ENCODE peak calls at places on chromosomes 3 and 15, in ten cellular contexts. Z is IMR-90, V is HCT116, B is sigmoid colon, Q is fibroblast of lung, W is adrenal gland, F is cardiac muscle cell, T is astrocyte, I is left lung, N is MM.1S. E is an unnamed sample.

GRCh38 chr3:114144909-114145688 is 33.8 kb downstream of the DRD3 start:
- DNase-seq in Q (peak; percentile 90), W (peak; percentile 79), I (peak; percentile 38), B (no peak), V (no peak), T (peak; percentile 98), F (peak; percentile 95), Z (peak; percentile 94), N (no peak), E (peak; percentile 78)

GRCh38 chr15:69304176-69304533 is 5.4 kb downstream of the PAQR5 start:
- DNase-seq in Z (peak; percentile 92), B (no peak), W (peak; percentile 86), F (peak; percentile 86), Q (peak; percentile 88), N (no peak), I (no peak), T (peak; percentile 73), V (peak; percentile 35), E (peak; percentile 26)

GRCh38 chr15:68311859-68312557 is 34.5 kb downstream of the FEM1B start:
- DNase-seq in B (no peak), T (no peak), I (no peak), Z (no peak), N (no peak), Q (no peak), F (no peak), W (peak; percentile 1), V (no peak), E (no peak)

GRCh38 chr3:175479800-175480199 is 620.7 kb downstream of the NAALADL2 start:
- DNase-seq in I (no peak), B (no peak), V (no peak), Z (no peak), Q (no peak), W (no peak), N (no peak), T (no peak), F (no peak), E (no peak)

GRCh38 chr15:58469432-58470353 is 37.9 kb downstream of the LIPC start:
- DNase-seq in F (peak; percentile 98), I (peak; percentile 49), B (no peak), T (peak; percentile 99), Q (peak; percentile 93), N (no peak), W (peak; percentile 57), V (peak; percentile 69), Z (peak; percentile 97), E (peak; percentile 93)

GRCh38 chr3:197367081-197367780 is 68.8 kb upstream of the DLG1 start:
- DNase-seq in F (peak; percentile 71), Z (peak; percentile 82), I (peak; percentile 91), Q (peak; percentile 49), B (peak; percentile 67), V (no peak), N (no peak), T (peak; percentile 96), W (peak; percentile 54), E (no peak)

GRCh38 chr15:63015618-63016017 is 26.9 kb upstream of the TPM1 start:
- DNase-seq in V (no peak), I (peak; percentile 37), T (peak; percentile 76), N (no peak), B (peak; percentile 75), Z (peak; percentile 80), F (peak; percentile 66), W (peak; percentile 71), Q (peak; percentile 80), E (no peak)

GRCh38 chr3:101521251-101521701 is 8.3 kb upstream of the SENP7 start:
- DNase-seq in N (no peak), V (no peak), B (no peak), W (no peak), I (no peak), F (no peak), T (no peak), Z (no peak), Q (no peak), E (no peak)

DNA sequence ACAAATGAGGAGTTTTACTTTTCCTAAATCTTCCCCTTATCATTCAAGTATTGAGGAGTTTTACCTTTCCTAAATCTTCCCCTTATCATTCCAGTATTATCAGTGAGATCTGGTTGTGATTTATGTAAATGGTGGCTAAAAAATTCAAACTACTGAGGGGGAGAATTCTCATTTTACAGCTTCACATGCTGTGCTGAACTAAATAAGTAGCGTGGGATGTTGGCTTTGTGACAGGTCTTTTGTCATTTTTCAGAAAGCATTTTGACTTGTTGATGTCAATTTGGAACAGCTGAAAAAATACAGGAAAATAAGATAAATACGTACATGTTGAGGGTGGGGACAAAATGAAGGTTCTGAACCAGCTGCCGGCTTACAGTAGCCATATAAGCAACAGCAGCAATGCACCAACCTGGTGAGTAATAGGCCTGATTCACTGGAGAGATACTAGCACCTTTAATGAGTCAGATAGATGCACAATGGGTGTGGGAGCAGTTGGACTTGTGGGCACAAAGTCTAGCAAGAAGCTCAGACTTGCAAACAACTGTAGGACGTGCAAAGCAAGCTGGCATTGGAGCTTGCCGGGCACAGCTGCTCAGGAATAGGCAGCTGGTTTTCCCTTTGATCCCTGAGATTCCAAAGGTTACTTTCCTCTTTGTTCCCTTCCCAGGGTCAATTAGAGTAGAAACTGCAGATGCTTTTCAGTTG is 12.8 kb downstream of the B3GNT5 start:
- DNase-seq in T (peak; percentile 94), W (no peak), Q (peak; percentile 79), I (no peak), F (peak; percentile 66), N (no peak), V (peak; percentile 81), B (no peak), Z (peak; percentile 81), E (peak; percentile 9)
- H3K4me3 ChIP-seq in T (peak overlapping the region; percentile 24), W (no peak overlapping the region), Q (no peak overlapping the region), I (no peak overlapping the region), F (no peak overlapping the region), N (no peak overlapping the region), V (peak overlapping the region; percentile 11), B (no peak overlapping the region), Z (no peak overlapping the region), E (no peak overlapping the region)

GRCh38 chr15:67070150-67070549 is 4.7 kb downstream of the SMAD3 start:
- DNase-seq in N (no peak), Z (peak; percentile 45), I (no peak), W (no peak), Q (no peak), T (no peak), F (no peak), B (no peak), V (no peak), E (no peak)

GRCh38 chr15:67074886-67075229 is 9.5 kb downstream of the SMAD3 start:
- DNase-seq in Z (peak; percentile 24), V (no peak), B (no peak), I (no peak), T (no peak), F (no peak), N (no peak), Q (no peak), W (no peak), E (no peak)

GRCh38 chr15:67070892-67071664 is 5.7 kb downstream of the SMAD3 start:
- DNase-seq in T (no peak), Q (no peak), B (no peak), N (no peak), V (no peak), Z (peak; percentile 11), W (no peak), I (no peak), F (no peak), E (no peak)

GRCh38 chr15:67072951-67073350 is 7.5 kb downstream of the SMAD3 start:
- DNase-seq in F (peak; percentile 36), Q (no peak), T (no peak), W (no peak), Z (peak; percentile 37), B (no peak), N (no peak), V (no peak), I (no peak), E (no peak)

GRCh38 chr15:67072442-67072841 is 7.0 kb downstream of the SMAD3 start:
- DNase-seq in N (no peak), B (no peak), Q (no peak), W (no peak), V (no peak), F (no peak), Z (peak; percentile 33), I (no peak), T (no peak), E (no peak)
- H3K36me3 ChIP-seq in N (no peaks in the 10 kb centered on the region), B (no peaks in the 10 kb centered on the region), Q (peaks cover 16% of the 10 kb centered on the region), W (no peaks in the 10 kb centered on the region), V (no peaks in the 10 kb centered on the region), F (no peaks in the 10 kb centered on the region), Z (peaks cover 43% of the 10 kb centered on the region), I (no peaks in the 10 kb centered on the region), T (peaks cover 15% of the 10 kb centered on the region), E (no peaks in the 10 kb centered on the region)

GRCh38 chr3:66823010-66823399 is 175.1 kb upstream of the KBTBD8 start:
- DNase-seq in I (no peak), V (no peak), Z (no peak), Q (peak; percentile 15), B (no peak), T (no peak), N (no peak), W (no peak), F (peak; percentile 33), E (no peak)

GRCh38 chr3:66824450-66824849 is 173.7 kb upstream of the KBTBD8 start:
- DNase-seq in F (no peak), B (no peak), I (no peak), T (no peak), N (no peak), V (no peak), W (no peak), Q (no peak), Z (no peak), E (no peak)

GRCh38 chr3:66819993-66820501 is 178.1 kb upstream of the KBTBD8 start:
- DNase-seq in Q (no peak), B (no peak), F (no peak), W (no peak), N (no peak), V (no peak), I (no peak), Z (no peak), T (no peak), E (no peak)

GRCh38 chr3:66823532-66823931 is 174.6 kb upstream of the KBTBD8 start:
- DNase-seq in N (no peak), F (no peak), B (no peak), W (no peak), T (no peak), I (no peak), Q (no peak), V (no peak), Z (no peak), E (no peak)

DNA sequence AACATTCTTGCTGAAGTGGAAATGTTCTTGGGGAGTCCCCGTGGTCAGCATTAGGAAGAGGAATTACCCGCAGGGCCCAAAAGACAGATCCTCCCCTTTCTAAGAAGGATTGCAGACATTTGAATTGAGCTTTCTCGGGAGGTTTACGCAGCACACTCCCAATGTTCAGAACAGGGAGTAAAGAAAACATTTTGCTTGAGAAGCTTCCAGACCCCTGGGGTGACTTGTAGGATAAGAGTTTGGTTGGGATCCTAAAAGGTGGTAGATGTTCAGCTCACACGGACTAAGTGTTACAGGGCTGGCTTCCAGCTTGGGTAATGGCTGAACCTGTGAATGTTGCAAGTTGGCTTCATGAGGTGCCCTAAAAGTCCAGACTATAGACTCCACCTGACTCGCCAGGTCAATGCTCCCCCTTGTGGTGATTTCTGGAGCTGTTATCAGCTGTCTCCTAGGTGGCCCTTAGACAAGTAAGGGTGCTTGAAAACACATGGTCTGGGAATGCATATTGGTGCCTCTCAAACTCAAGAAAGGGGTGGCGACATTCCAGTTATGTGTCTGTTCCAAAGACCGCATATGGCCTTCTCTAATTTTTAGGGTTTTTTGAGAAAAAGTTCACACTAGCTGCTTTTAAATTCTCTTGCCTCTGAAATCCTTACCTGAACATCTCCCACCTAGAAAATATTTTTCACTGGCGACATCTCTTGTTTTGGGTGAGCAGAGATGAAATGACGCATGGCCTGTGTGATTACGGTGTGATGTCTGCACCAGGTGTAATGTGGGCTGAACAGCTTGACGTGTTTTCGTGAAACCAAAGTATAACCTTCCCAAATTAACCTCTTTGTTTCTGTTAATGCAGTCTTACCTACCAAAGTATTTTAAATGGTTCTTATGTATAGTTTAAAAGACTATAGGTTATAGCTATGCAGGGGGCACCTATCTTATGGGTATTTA is 175.8 kb upstream of the KBTBD8 start:
- DNase-seq in Q (peak; percentile 69), B (peak; percentile 74), Z (peak; percentile 67), V (peak; percentile 64), F (peak; percentile 70), N (peak; percentile 78), I (peak; percentile 49), T (peak; percentile 33), W (peak; percentile 44), E (no peak)
- TF ChIP-seq CTCF in Q (peak; percentile 91), B (peak; percentile 68), Z (peak; percentile 70), V (peak; percentile 82), F (peak; percentile 80), N (peak; percentile 89), I (peak; percentile 62), T (peak; percentile 77), W (peak; percentile 61), E (peak; percentile 79)

DNA sequence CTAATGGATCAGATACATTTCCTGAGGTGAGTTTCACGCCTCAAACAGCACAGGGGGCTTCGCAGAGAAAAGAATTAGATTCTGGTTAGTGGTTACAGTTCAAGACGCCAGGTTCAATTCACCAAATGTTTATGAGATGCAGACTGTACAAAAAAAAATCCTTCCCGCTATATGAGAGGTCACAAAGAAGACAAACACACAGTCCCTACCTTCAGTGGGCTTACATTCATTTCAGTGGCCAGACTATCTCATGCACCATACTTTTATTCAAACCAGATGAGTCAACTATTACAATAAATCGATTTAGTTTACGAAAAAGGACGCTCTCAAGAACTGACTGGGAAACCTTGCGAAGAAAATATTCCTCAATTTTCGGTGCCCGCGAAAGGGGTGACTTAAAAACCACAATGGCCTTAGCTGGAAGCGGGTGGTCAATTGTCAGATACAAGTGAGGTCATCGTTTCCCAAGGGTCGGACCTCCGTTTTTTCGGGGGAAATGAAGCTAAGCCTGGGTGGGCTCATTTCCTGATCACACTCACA is 695 bp downstream of the METTL6 start:
- DNase-seq in V (no peak), F (no peak), Q (no peak), B (no peak), N (no peak), I (no peak), Z (no peak), T (no peak), W (no peak), E (no peak)
- H3K4me3 ChIP-seq in V (peak overlapping the region; percentile 99), F (peak overlapping the region; percentile 95), Q (peak overlapping the region; percentile 100), B (peak overlapping the region; percentile 82), N (peak overlapping the region; percentile 98), I (peak overlapping the region; percentile 94), Z (peak overlapping the region; percentile 92), T (peak overlapping the region; percentile 86), W (peak overlapping the region; percentile 96), E (peak overlapping the region; percentile 82)

E was measured in BJ.